ENCODE peak calls at places on chromosomes 7 and 10, in six cellular contexts. One of them, this sample, is unnamed.
A peak's percentile ranks its signal among the peaks of the same experiment; 100 is the strongest.

GRCh38 chr10:17286562-17287089 is 58.6 kb downstream of the VIM start:
- DNase-seq in WTC11: no peak
- DNase-seq in kidney: no peak
- DNase-seq in progenitor cell of endocrine pancreas: no peak
- DNase-seq in lower lobe of right lung: no peak
- DNase-seq in OCI-LY7: no peak
- DNase-seq in this sample: no peak

GRCh38 chr10:48594799-48595198 is 10.1 kb downstream of the ARHGAP22 start:
- DNase-seq in lower lobe of right lung: no peak
- DNase-seq in OCI-LY7: no peak
- DNase-seq in progenitor cell of endocrine pancreas: no peak
- DNase-seq in kidney: no peak
- DNase-seq in WTC11: peak; percentile 40
- DNase-seq in this sample: no peak

GRCh38 chr7:146655928-146656797 is 539.6 kb downstream of the CNTNAP2 start:
- DNase-seq in kidney: no peak
- DNase-seq in progenitor cell of endocrine pancreas: no peak
- DNase-seq in lower lobe of right lung: no peak
- DNase-seq in WTC11: no peak
- DNase-seq in OCI-LY7: no peak
- DNase-seq in this sample: no peak

GRCh38 chr10:116708386-116708785 is 34.0 kb downstream of the HSPA12A start:
- DNase-seq in WTC11: no peak
- DNase-seq in lower lobe of right lung: no peak
- DNase-seq in progenitor cell of endocrine pancreas: no peak
- DNase-seq in OCI-LY7: no peak
- DNase-seq in kidney: no peak
- DNase-seq in this sample: no peak

GRCh38 chr7:116169060-116169459 is 41.3 kb upstream of the TES start:
- DNase-seq in lower lobe of right lung: no peak
- DNase-seq in progenitor cell of endocrine pancreas: no peak
- DNase-seq in kidney: no peak
- DNase-seq in WTC11: no peak
- DNase-seq in OCI-LY7: no peak
- DNase-seq in this sample: no peak

GRCh38 chr7:18126274-18126673 is 98.6 kb upstream of the PRPS1L1 start:
- DNase-seq in progenitor cell of endocrine pancreas: no peak
- DNase-seq in WTC11: no peak
- DNase-seq in OCI-LY7: no peak
- DNase-seq in kidney: no peak
- DNase-seq in lower lobe of right lung: no peak
- DNase-seq in this sample: no peak

GRCh38 chr7:78149787-78150186 is 351.2 kb downstream of the PHTF2 start:
- DNase-seq in kidney: no peak
- DNase-seq in WTC11: no peak
- DNase-seq in lower lobe of right lung: no peak
- DNase-seq in OCI-LY7: no peak
- DNase-seq in progenitor cell of endocrine pancreas: no peak
- DNase-seq in this sample: no peak

GRCh38 chr10:32159264-32159663 is 103.0 kb upstream of the KIF5B start:
- DNase-seq in progenitor cell of endocrine pancreas: no peak
- DNase-seq in lower lobe of right lung: no peak
- DNase-seq in WTC11: no peak
- DNase-seq in OCI-LY7: no peak
- DNase-seq in kidney: no peak
- DNase-seq in this sample: no peak

GRCh38 chr7:146175716-146176115 is 59.1 kb downstream of the CNTNAP2 start:
- DNase-seq in progenitor cell of endocrine pancreas: no peak
- DNase-seq in lower lobe of right lung: no peak
- DNase-seq in kidney: no peak
- DNase-seq in OCI-LY7: no peak
- DNase-seq in WTC11: no peak
- DNase-seq in this sample: no peak

GRCh38 chr10:87921934-87922688 is 58.7 kb downstream of the PTEN start:
- DNase-seq in kidney: no peak
- DNase-seq in WTC11: no peak
- DNase-seq in lower lobe of right lung: no peak
- DNase-seq in progenitor cell of endocrine pancreas: no peak
- DNase-seq in OCI-LY7: no peak
- DNase-seq in this sample: no peak

GRCh38 chr10:20100157-20100556 is 283.9 kb downstream of the PLXDC2 start:
- DNase-seq in WTC11: no peak
- DNase-seq in OCI-LY7: no peak
- DNase-seq in lower lobe of right lung: no peak
- DNase-seq in kidney: no peak
- DNase-seq in progenitor cell of endocrine pancreas: no peak
- DNase-seq in this sample: no peak

GRCh38 chr7:87312215-87312865 is 33.1 kb upstream of the CROT start:
- DNase-seq in lower lobe of right lung: no peak
- DNase-seq in WTC11: peak; percentile 60
- DNase-seq in progenitor cell of endocrine pancreas: peak; percentile 29
- DNase-seq in OCI-LY7: peak; percentile 61
- DNase-seq in kidney: no peak
- DNase-seq in this sample: peak; percentile 62

GRCh38 chr10:86758231-86759072 is 2.0 kb downstream of the BMPR1A start:
- DNase-seq in kidney: no peak
- DNase-seq in lower lobe of right lung: no peak
- DNase-seq in progenitor cell of endocrine pancreas: no peak
- DNase-seq in OCI-LY7: no peak
- DNase-seq in WTC11: no peak
- DNase-seq in this sample: no peak

GRCh38 chr7:27119412-27119911 is 11.1 kb downstream of the HOXA4 start:
- DNase-seq in WTC11: no peak
- DNase-seq in progenitor cell of endocrine pancreas: no peak
- DNase-seq in OCI-LY7: no peak
- DNase-seq in kidney: no peak
- DNase-seq in lower lobe of right lung: no peak
- DNase-seq in this sample: no peak

GRCh38 chr7:147196476-147196875 is 1079.9 kb downstream of the CNTNAP2 start:
- DNase-seq in OCI-LY7: no peak
- DNase-seq in progenitor cell of endocrine pancreas: no peak
- DNase-seq in lower lobe of right lung: no peak
- DNase-seq in WTC11: no peak
- DNase-seq in kidney: no peak
- DNase-seq in this sample: no peak

GRCh38 chr10:5684971-5685763 is 529 bp downstream of the TASOR2 start:
- DNase-seq in kidney: peak; percentile 91
- DNase-seq in progenitor cell of endocrine pancreas: peak; percentile 31
- DNase-seq in WTC11: peak; percentile 62
- DNase-seq in lower lobe of right lung: peak; percentile 75
- DNase-seq in OCI-LY7: peak; percentile 82
- DNase-seq in this sample: peak; percentile 46

GRCh38 chr10:33412261-33413092 is 78.0 kb upstream of the NRP1 start:
- DNase-seq in lower lobe of right lung: peak; percentile 60
- DNase-seq in OCI-LY7: no peak
- DNase-seq in WTC11: no peak
- DNase-seq in progenitor cell of endocrine pancreas: no peak
- DNase-seq in kidney: no peak
- DNase-seq in this sample: no peak

GRCh38 chr7:93575555-93576397 is 1.3 kb upstream of the CALCR start:
- DNase-seq in lower lobe of right lung: no peak
- DNase-seq in WTC11: peak; percentile 29
- DNase-seq in kidney: peak; percentile 69
- DNase-seq in progenitor cell of endocrine pancreas: no peak
- DNase-seq in OCI-LY7: no peak
- DNase-seq in this sample: peak; percentile 5

GRCh38 chr10:50396491-50397311 is 145.4 kb upstream of the ASAH2 start:
- DNase-seq in WTC11: no peak
- DNase-seq in OCI-LY7: no peak
- DNase-seq in progenitor cell of endocrine pancreas: no peak
- DNase-seq in lower lobe of right lung: no peak
- DNase-seq in kidney: no peak
- DNase-seq in this sample: peak; percentile 42

GRCh38 chr10:89393898-89394297 is 1.5 kb downstream of the IFIT1 start:
- DNase-seq in WTC11: no peak
- DNase-seq in lower lobe of right lung: no peak
- DNase-seq in progenitor cell of endocrine pancreas: no peak
- DNase-seq in kidney: no peak
- DNase-seq in OCI-LY7: no peak
- DNase-seq in this sample: no peak

GRCh38 chr7:92872701-92873100 is 36.3 kb upstream of the CDK6 start:
- DNase-seq in OCI-LY7: no peak
- DNase-seq in lower lobe of right lung: no peak
- DNase-seq in WTC11: no peak
- DNase-seq in progenitor cell of endocrine pancreas: no peak
- DNase-seq in kidney: no peak
- DNase-seq in this sample: no peak

GRCh38 chr10:88281592-88282268 is 301.4 kb downstream of the RNLS start:
- DNase-seq in kidney: no peak
- DNase-seq in lower lobe of right lung: no peak
- DNase-seq in OCI-LY7: peak; percentile 34
- DNase-seq in progenitor cell of endocrine pancreas: no peak
- DNase-seq in WTC11: no peak
- DNase-seq in this sample: peak; percentile 25

GRCh38 chr10:11742009-11742778 is at the start of gene ECHDC3:
- DNase-seq in WTC11: peak; percentile 70
- DNase-seq in progenitor cell of endocrine pancreas: no peak
- DNase-seq in OCI-LY7: no peak
- DNase-seq in kidney: peak; percentile 93
- DNase-seq in lower lobe of right lung: peak; percentile 90
- DNase-seq in this sample: peak; percentile 92

GRCh38 chr10:131689016-131689415 is 211.8 kb upstream of the PPP2R2D start:
- DNase-seq in WTC11: peak; percentile 63
- DNase-seq in kidney: peak; percentile 43
- DNase-seq in OCI-LY7: no peak
- DNase-seq in lower lobe of right lung: no peak
- DNase-seq in progenitor cell of endocrine pancreas: no peak
- DNase-seq in this sample: no peak

GRCh38 chr10:75605096-75605495 is 173.7 kb downstream of the LRMDA start:
- DNase-seq in lower lobe of right lung: no peak
- DNase-seq in kidney: no peak
- DNase-seq in OCI-LY7: no peak
- DNase-seq in WTC11: no peak
- DNase-seq in progenitor cell of endocrine pancreas: no peak
- DNase-seq in this sample: no peak

GRCh38 chr10:59057350-59057749 is 119.1 kb upstream of the PHYHIPL start:
- DNase-seq in kidney: no peak
- DNase-seq in WTC11: no peak
- DNase-seq in progenitor cell of endocrine pancreas: no peak
- DNase-seq in lower lobe of right lung: no peak
- DNase-seq in OCI-LY7: no peak
- DNase-seq in this sample: no peak

DNA sequence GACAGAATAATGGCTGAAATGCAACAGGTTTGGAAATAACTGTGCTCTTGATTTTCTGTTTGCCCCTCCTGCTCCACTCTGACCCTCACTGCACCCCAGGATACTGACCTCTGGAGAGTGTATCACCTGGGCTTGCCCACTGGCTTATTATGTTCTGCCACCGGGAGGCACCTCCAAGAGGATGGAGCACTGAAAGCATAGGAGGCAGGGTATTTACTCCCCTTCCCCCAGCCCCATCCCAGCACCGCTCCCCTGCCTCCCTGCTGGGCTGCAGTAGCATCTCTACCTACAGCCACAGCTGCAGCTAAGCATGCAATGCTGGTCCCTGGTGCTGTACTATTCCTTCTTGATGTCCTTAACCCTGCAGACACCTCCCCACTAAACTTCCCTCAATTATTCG is 26.4 kb downstream of the RAB11FIP2 start:
- DNase-seq in WTC11: peak; percentile 56
- DNase-seq in lower lobe of right lung: no peak
- DNase-seq in kidney: no peak
- DNase-seq in OCI-LY7: no peak
- DNase-seq in progenitor cell of endocrine pancreas: no peak
- DNase-seq in this sample: no peak
- TF ChIP-seq CTCF in WTC11: no peak
- TF ChIP-seq CTCF in lower lobe of right lung: no peak
- TF ChIP-seq CTCF in kidney: no peak
- TF ChIP-seq CTCF in OCI-LY7: no peak
- TF ChIP-seq CTCF in progenitor cell of endocrine pancreas: no peak
- TF ChIP-seq CTCF in this sample: no peak

GRCh38 chr10:96643920-96644319 is 57.1 kb upstream of the TM9SF3 start:
- DNase-seq in kidney: no peak
- DNase-seq in WTC11: no peak
- DNase-seq in lower lobe of right lung: no peak
- DNase-seq in OCI-LY7: no peak
- DNase-seq in progenitor cell of endocrine pancreas: no peak
- DNase-seq in this sample: no peak
- TF ChIP-seq CTCF in kidney: no peak
- TF ChIP-seq CTCF in WTC11: no peak
- TF ChIP-seq CTCF in lower lobe of right lung: no peak
- TF ChIP-seq CTCF in OCI-LY7: peak; percentile 54
- TF ChIP-seq CTCF in progenitor cell of endocrine pancreas: no peak
- TF ChIP-seq CTCF in this sample: peak; percentile 25

DNA sequence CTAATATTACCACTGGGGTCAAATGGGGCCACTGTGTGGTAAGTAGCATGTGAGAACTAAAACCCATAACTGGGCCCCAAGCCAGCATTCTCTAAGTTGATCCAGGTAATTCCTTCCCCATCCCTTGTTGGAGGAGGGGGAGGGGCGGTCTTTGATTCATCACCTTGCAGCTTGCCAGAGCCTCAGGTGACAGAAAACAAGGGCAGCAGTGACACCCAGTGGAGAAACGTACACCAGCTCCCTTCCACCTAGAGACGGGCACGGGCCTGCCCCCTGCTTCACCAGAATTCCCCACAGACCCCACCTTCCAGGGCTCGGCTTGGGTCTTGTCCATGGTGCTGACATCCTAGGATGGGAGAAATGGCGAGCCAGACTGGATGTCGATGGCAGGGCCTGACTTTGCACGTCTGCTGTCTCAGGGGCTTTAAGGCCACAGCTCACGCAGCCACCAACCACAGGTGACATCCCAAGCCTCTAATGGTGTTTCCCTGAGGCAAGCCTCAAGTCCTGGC is 102.0 kb downstream of the STRA8 start:
- DNase-seq in kidney: peak; percentile 89
- DNase-seq in WTC11: peak; percentile 97
- DNase-seq in lower lobe of right lung: no peak
- DNase-seq in progenitor cell of endocrine pancreas: peak; percentile 89
- DNase-seq in OCI-LY7: peak; percentile 46
- DNase-seq in this sample: peak; percentile 70
- TF ChIP-seq CTCF in kidney: peak; percentile 83
- TF ChIP-seq CTCF in WTC11: peak; percentile 55
- TF ChIP-seq CTCF in lower lobe of right lung: peak; percentile 27
- TF ChIP-seq CTCF in progenitor cell of endocrine pancreas: peak; percentile 88
- TF ChIP-seq CTCF in OCI-LY7: peak; percentile 74
- TF ChIP-seq CTCF in this sample: peak; percentile 38

GRCh38 chr7:125425507-125425906 is 495.9 kb upstream of the POT1 start:
- DNase-seq in WTC11: no peak
- DNase-seq in lower lobe of right lung: no peak
- DNase-seq in progenitor cell of endocrine pancreas: no peak
- DNase-seq in OCI-LY7: no peak
- DNase-seq in kidney: no peak
- DNase-seq in this sample: no peak

GRCh38 chr7:125423444-125424155 is 494.0 kb upstream of the POT1 start:
- DNase-seq in kidney: no peak
- DNase-seq in progenitor cell of endocrine pancreas: no peak
- DNase-seq in WTC11: no peak
- DNase-seq in OCI-LY7: no peak
- DNase-seq in lower lobe of right lung: no peak
- DNase-seq in this sample: no peak

GRCh38 chr7:125430013-125430412 is 500.4 kb upstream of the POT1 start:
- DNase-seq in OCI-LY7: no peak
- DNase-seq in kidney: no peak
- DNase-seq in progenitor cell of endocrine pancreas: no peak
- DNase-seq in lower lobe of right lung: no peak
- DNase-seq in WTC11: no peak
- DNase-seq in this sample: no peak

GRCh38 chr7:125427676-125428075 is 498.1 kb upstream of the POT1 start:
- DNase-seq in progenitor cell of endocrine pancreas: no peak
- DNase-seq in lower lobe of right lung: no peak
- DNase-seq in WTC11: no peak
- DNase-seq in kidney: no peak
- DNase-seq in OCI-LY7: no peak
- DNase-seq in this sample: no peak

GRCh38 chr7:125424721-125425120 is 495.1 kb upstream of the POT1 start:
- DNase-seq in OCI-LY7: no peak
- DNase-seq in lower lobe of right lung: no peak
- DNase-seq in kidney: no peak
- DNase-seq in progenitor cell of endocrine pancreas: no peak
- DNase-seq in WTC11: no peak
- DNase-seq in this sample: no peak
- TF ChIP-seq CTCF in OCI-LY7: no peak
- TF ChIP-seq CTCF in lower lobe of right lung: no peak
- TF ChIP-seq CTCF in kidney: no peak
- TF ChIP-seq CTCF in progenitor cell of endocrine pancreas: no peak
- TF ChIP-seq CTCF in WTC11: no peak
- TF ChIP-seq CTCF in this sample: no peak

This sample was measured in GM10248.